ENCODE peak calls at places on chromosomes 5 and 9, in eight cellular contexts. H is HT-29, T is NCI-H1436 treated with DMSO at 0.1 percent for 48 hours, J is globus pallidus, W is tibial nerve, C is AG08395, D is AG04450, E is dorsolateral prefrontal cortex. L is an unnamed sample.

GRCh38 chr5:143569722-143570567 is 166.5 kb upstream of the NR3C1 start:
- DNase-seq in H (no peak), J (no peak), W (no peak), T (no peak), C (no peak), D (no peak), E (no peak), L (no peak)

GRCh38 chr9:79053613-79054012 is 518.2 kb upstream of the TLE4 start:
- DNase-seq in J (no peak), C (no peak), W (no peak), E (no peak), D (no peak), H (no peak), T (no peak), L (no peak)

GRCh38 chr5:139862313-139862712 is 66.7 kb downstream of the PSD2 start:
- DNase-seq in D (no peak), J (no peak), W (no peak), C (peak), T (no peak), E (no peak), H (no peak), L (peak)

GRCh38 chr5:27592231-27592630 is 553.8 kb upstream of the CDH9 start:
- DNase-seq in E (no peak), J (no peak), H (peak), C (no peak), W (no peak), D (no peak), T (no peak), L (no peak)

GRCh38 chr5:176624916-176625315 is 5.4 kb downstream of the SNCB start:
- DNase-seq in H (no peak), W (no peak), D (no peak), J (no peak), T (no peak), E (no peak), C (no peak), L (no peak)

GRCh38 chr9:114902773-114903589 is 27.4 kb downstream of the TNFSF8 start:
- DNase-seq in H (no peak), J (no peak), C (no peak), W (no peak), E (no peak), T (no peak), D (no peak), L (no peak)

GRCh38 chr9:18756712-18757125 is 276.3 kb downstream of the SAXO1 start:
- DNase-seq in T (no peak), H (no peak), J (no peak), C (no peak), W (no peak), D (no peak), E (no peak), L (no peak)

GRCh38 chr9:119370816-119371215 is 1.6 kb upstream of the BRINP1 start:
- DNase-seq in W (peak), J (no peak), T (no peak), D (no peak), E (no peak), H (peak), C (peak), L (peak)

GRCh38 chr9:137988701-137989100 is 111.1 kb downstream of the CACNA1B start:
- DNase-seq in J (no peak), H (no peak), W (no peak), T (no peak), E (no peak), C (no peak), D (no peak), L (no peak)

GRCh38 chr5:69265931-69266330 is 31.2 kb downstream of the CDK7 start:
- DNase-seq in H (peak), C (no peak), W (no peak), E (no peak), J (no peak), D (no peak), T (no peak), L (no peak)

GRCh38 chr5:135240283-135240633 is 158.8 kb downstream of the MACROH2A1 start:
- DNase-seq in W (no peak), E (no peak), D (no peak), T (no peak), J (no peak), C (no peak), H (no peak), L (no peak)

GRCh38 chr5:145983461-145983860 is 47.1 kb downstream of the SH3RF2 start:
- DNase-seq in C (no peak), H (no peak), T (no peak), E (no peak), J (no peak), D (no peak), W (no peak), L (no peak)

GRCh38 chr5:122089614-122090013 is 11.6 kb upstream of the LOX start:
- DNase-seq in T (no peak), H (no peak), C (peak), J (no peak), D (no peak), E (no peak), W (no peak), L (no peak)

GRCh38 chr5:88556415-88556814 is 287.8 kb upstream of the TMEM161B start:
- DNase-seq in J (no peak), E (no peak), C (no peak), H (no peak), T (no peak), D (no peak), W (no peak), L (no peak)

L was measured in stromal cell of bone marrow.